ENCODE peak calls at places on chromosomes 5 and 9, in five cellular contexts. M is activated CD8-positive, alpha-beta memory T cell treated with anti-CD3 and anti-CD28 coated beads for 24 hours; W is NCI-H1092; Y is HTR-8/SVneo; P is NCI-H1105 treated with DMSO at 0.1 percent for 48 hours. R is an unnamed sample.

GRCh38 chr9:86116425-86116824 is 17.1 kb upstream of the GOLM1 start:
- DNase-seq in M (no peak), W (no peak), Y (no peak), P (no peak), R (no peak)

GRCh38 chr5:142981886-142982820 is 212.0 kb downstream of the ARHGAP26 start:
- DNase-seq in M (no peak), W (no peak), Y (peak; percentile 30), P (peak; percentile 44), R (peak; percentile 60)

GRCh38 chr5:59817536-59817935 is 76.0 kb downstream of the PDE4D start:
- DNase-seq in M (no peak), W (no peak), Y (no peak), P (no peak), R (no peak)

GRCh38 chr9:136974834-136975535 is 2.3 kb upstream of the PTGDS start:
- DNase-seq in M (no peak), W (no peak), Y (no peak), P (no peak), R (no peak)

GRCh38 chr9:34507556-34507955 is 15.2 kb downstream of the ENHO start:
- DNase-seq in M (no peak), W (no peak), Y (no peak), P (no peak), R (no peak)

GRCh38 chr5:154351566-154351965 is 94.2 kb upstream of the SAP30L start:
- DNase-seq in M (no peak), W (no peak), Y (no peak), P (no peak), R (no peak)

GRCh38 chr5:24226492-24226891 is 418.3 kb downstream of the CDH10 start:
- DNase-seq in M (no peak), W (no peak), Y (no peak), P (no peak), R (no peak)

GRCh38 chr9:79945495-79945894 is 373.7 kb downstream of the TLE4 start:
- DNase-seq in M (no peak), W (no peak), Y (peak; percentile 2), P (no peak), R (no peak)

GRCh38 chr5:147248584-147248983 is 13.8 kb downstream of the STK32A start:
- DNase-seq in M (no peak), W (no peak), Y (no peak), P (no peak), R (no peak)

GRCh38 chr9:20753761-20754160 is 69.7 kb downstream of the FOCAD start:
- DNase-seq in M (no peak), W (no peak), Y (no peak), P (no peak), R (no peak)

GRCh38 chr9:31486630-31487029 is 897.8 kb upstream of the ACO1 start:
- DNase-seq in M (no peak), W (no peak), Y (no peak), P (no peak), R (no peak)